ENCODE peak calls at places on chromosomes 3 and 15, in eight cellular contexts. B is A549, V is SK-N-SH, Z is sigmoid colon, J is ovary, X is tibial nerve, H is stomach, I is suprapubic skin. C is an unnamed sample.
A peak's percentile ranks its signal among the peaks of the same experiment; 100 is the strongest.

GRCh38 chr3:18085429-18085828 is 339.7 kb downstream of the SATB1 start:
- DNase-seq in I (no peak), J (no peak), V (no peak), Z (no peak), X (no peak), B (no peak), H (no peak), C (no peak)

GRCh38 chr3:58009026-58009748 is 965 bp downstream of the FLNB start:
- DNase-seq in Z (peak; percentile 67), B (no peak), J (peak; percentile 33), V (peak; percentile 72), X (no peak), H (peak; percentile 48), I (peak; percentile 75), C (peak; percentile 73)

GRCh38 chr3:11532865-11533490 is 110.7 kb downstream of the VGLL4 start:
- DNase-seq in H (no peak), I (peak; percentile 46), V (no peak), X (no peak), B (no peak), J (no peak), Z (peak; percentile 59), C (no peak)

GRCh38 chr3:128322030-128323022 is 144.4 kb downstream of the DNAJB8 start:
- DNase-seq in B (peak; percentile 13), V (no peak), I (no peak), H (peak; percentile 57), Z (peak; percentile 73), X (no peak), J (no peak), C (peak; percentile 51)

GRCh38 chr15:59169337-59169736 is 37.3 kb upstream of the LDHAL6B start:
- DNase-seq in V (no peak), Z (no peak), X (no peak), J (no peak), I (no peak), B (no peak), H (no peak), C (no peak)

GRCh38 chr3:125140817-125141595 is 71.5 kb downstream of the SLC12A8 start:
- DNase-seq in H (no peak), V (peak; percentile 45), X (no peak), Z (no peak), I (no peak), B (no peak), J (no peak), C (no peak)

GRCh38 chr3:123632161-123632655 is 47.4 kb upstream of the HACD2 start:
- DNase-seq in X (no peak), I (no peak), J (peak; percentile 77), B (no peak), V (no peak), Z (peak; percentile 89), H (no peak), C (peak; percentile 25)

GRCh38 chr3:115843206-115843605 is 219.9 kb downstream of the GAP43 start:
- DNase-seq in Z (no peak), B (no peak), I (no peak), V (no peak), H (no peak), X (no peak), J (no peak), C (no peak)

GRCh38 chr15:72532991-72533601 is 59.0 kb downstream of the ARIH1 start:
- DNase-seq in J (no peak), B (no peak), H (no peak), X (no peak), V (no peak), I (no peak), Z (no peak), C (no peak)

GRCh38 chr3:175413926-175414325 is 554.8 kb downstream of the NAALADL2 start:
- DNase-seq in I (no peak), X (no peak), H (no peak), B (no peak), J (no peak), V (no peak), Z (no peak), C (no peak)

GRCh38 chr15:69891070-69891491 is 206.6 kb downstream of the TLE3 start:
- DNase-seq in B (no peak), I (no peak), V (no peak), Z (no peak), J (no peak), H (no peak), X (no peak), C (no peak)

GRCh38 chr3:52176951-52177700 is 20.8 kb upstream of the ALAS1 start:
- DNase-seq in H (peak; percentile 72), I (peak; percentile 55), B (no peak), Z (peak; percentile 46), J (no peak), V (peak; percentile 28), X (no peak), C (no peak)

GRCh38 chr3:25429960-25430941 is 2.2 kb downstream of the RARB start:
- DNase-seq in X (no peak), H (no peak), B (no peak), I (no peak), Z (no peak), J (no peak), V (no peak), C (no peak)

GRCh38 chr3:140470962-140471361 is 206.9 kb upstream of the TRIM42 start:
- DNase-seq in B (no peak), J (no peak), V (peak; percentile 17), I (no peak), Z (no peak), X (no peak), H (no peak), C (no peak)

GRCh38 chr3:69739204-69740102 is at the start of gene MITF:
- DNase-seq in X (peak; percentile 87), H (peak; percentile 90), J (peak; percentile 93), B (peak; percentile 84), Z (peak; percentile 96), V (peak; percentile 95), I (peak; percentile 95), C (peak; percentile 89)

GRCh38 chr3:99319961-99320360 is 318.4 kb upstream of the COL8A1 start:
- DNase-seq in V (no peak), H (no peak), J (no peak), I (no peak), B (no peak), X (no peak), Z (no peak), C (no peak)

GRCh38 chr3:177201707-177202397 is 4.6 kb upstream of the TBL1XR1 start:
- DNase-seq in Z (no peak), H (no peak), B (no peak), X (no peak), I (no peak), J (no peak), V (no peak), C (peak; percentile 42)

GRCh38 chr3:72652395-72652794 is 195.8 kb downstream of the SHQ1 start:
- DNase-seq in Z (no peak), V (no peak), I (no peak), J (no peak), B (no peak), H (no peak), X (no peak), C (no peak)

GRCh38 chr15:76296849-76297248 is 14.4 kb downstream of the ETFA start:
- DNase-seq in V (no peak), X (no peak), Z (no peak), H (no peak), I (no peak), B (no peak), J (no peak), C (no peak)

DNA sequence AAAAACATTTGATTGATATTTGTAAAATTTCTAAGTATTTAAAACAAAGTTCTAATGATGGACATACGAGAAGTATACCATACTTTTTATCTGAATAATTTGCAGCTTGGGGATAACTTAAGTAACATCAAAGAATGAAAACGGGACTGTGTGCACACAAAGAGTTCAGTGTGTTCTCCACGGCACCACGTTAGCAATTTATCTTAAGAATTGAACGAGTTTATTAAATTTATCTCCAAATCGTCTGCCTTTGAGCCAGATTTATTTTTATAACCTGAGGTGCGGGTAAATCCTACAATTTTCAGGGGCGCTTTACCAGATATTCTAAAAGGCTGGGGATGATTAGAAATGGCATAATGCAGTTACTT is 3.4 kb downstream of the CHD2 start:
- DNase-seq in Z (no peak), I (no peak), B (no peak), V (no peak), H (no peak), X (no peak), J (no peak), C (no peak)
- H3K4me1 ChIP-seq in Z (no peaks in the 10 kb centered on the region), I (peaks cover 63% of the 10 kb centered on the region), B (peaks cover 35% of the 10 kb centered on the region), V (peaks cover 18% of the 10 kb centered on the region), H (peaks cover 63% of the 10 kb centered on the region), X (peaks cover 48% of the 10 kb centered on the region), J (peaks cover 5% of the 10 kb centered on the region), C (peaks cover 69% of the 10 kb centered on the region)

GRCh38 chr3:33209357-33209756 is 9.3 kb downstream of the SUSD5 start:
- DNase-seq in X (no peak), V (no peak), J (no peak), Z (no peak), B (no peak), I (no peak), H (no peak), C (no peak)
- TF ChIP-seq EP300 in X (no peak), V (no peak), J (no peak), Z (no peak), B (no peak), I (no peak), H (no peak), C (no peak)

DNA sequence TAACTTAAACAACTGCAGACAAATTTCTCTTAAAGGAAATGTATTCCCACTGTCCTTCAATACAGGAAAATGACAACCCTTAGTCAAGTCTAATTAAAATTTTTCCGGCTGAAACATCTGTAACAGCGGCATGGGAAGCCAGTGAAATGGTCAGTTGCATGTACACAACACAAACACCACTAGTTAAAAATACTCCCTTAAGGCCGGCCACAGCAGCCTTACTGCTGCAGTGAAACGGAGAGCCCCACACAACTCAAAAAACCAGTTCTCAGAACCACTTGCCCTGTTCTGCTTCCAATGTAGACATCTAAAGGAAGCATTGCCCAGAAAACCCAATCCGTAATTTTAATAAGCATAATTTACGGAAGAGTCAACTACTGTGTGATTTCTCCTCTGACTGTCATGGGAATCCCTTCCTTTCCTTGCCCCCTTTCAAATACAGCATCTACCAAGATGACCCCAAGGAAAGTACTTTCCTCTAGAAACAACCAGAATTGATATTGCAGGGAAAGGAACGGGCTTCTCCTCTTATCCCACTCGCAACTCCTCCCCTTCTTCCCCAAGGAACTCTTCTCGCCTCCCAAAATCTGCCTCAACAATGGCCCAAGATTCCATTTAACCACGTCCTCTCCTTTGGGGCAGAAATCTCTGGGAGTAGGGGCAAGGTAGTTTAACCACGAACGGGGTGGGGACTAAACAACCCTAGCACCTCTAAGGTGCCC is 1.6 kb downstream of the FBN1 start:
- DNase-seq in H (no peak), B (no peak), I (no peak), J (no peak), X (no peak), V (no peak), Z (no peak), C (no peak)
- H3K4me3 ChIP-seq in H (peak overlapping the region; percentile 82), B (peak overlapping the region; percentile 76), I (peak overlapping the region; percentile 78), J (peak overlapping the region; percentile 93), X (peak overlapping the region; percentile 96), V (peak overlapping the region; percentile 75), Z (peak overlapping the region; percentile 65), C (peak overlapping the region; percentile 80)

GRCh38 chr15:51735211-51735610 is 2.2 kb downstream of the LYSMD2 start:
- DNase-seq in Z (no peak), H (no peak), I (no peak), J (no peak), V (peak; percentile 33), X (no peak), B (no peak), C (no peak)
- H3K4me1 ChIP-seq in Z (no peaks in the 10 kb centered on the region), H (peaks cover 74% of the 10 kb centered on the region), I (peaks cover 38% of the 10 kb centered on the region), J (peaks cover 14% of the 10 kb centered on the region), V (no peaks in the 10 kb centered on the region), X (peaks cover 17% of the 10 kb centered on the region), B (peaks cover 16% of the 10 kb centered on the region), C (peaks cover 14% of the 10 kb centered on the region)